ENCODE peak calls at places on chromosomes 16 and 17, in five cellular contexts. M is dermis blood vessel endothelial cell; B is GM12865; X is activated CD4-positive, alpha-beta memory T cell treated with anti-CD3 and anti-CD28 coated beads for 36 hours; K is AG08395. R is an unnamed sample.

GRCh38 chr16:22926105-22926751 is 112.3 kb downstream of the HS3ST2 start:
- DNase-seq in M (no peak), K (no peak), B (no peak), X (no peak), R (no peak)

GRCh38 chr17:53628011-53628410 is 194.7 kb upstream of the KIF2B start:
- DNase-seq in K (no peak), X (no peak), B (no peak), M (peak), R (no peak)

GRCh38 chr17:13728751-13729150 is 127.0 kb upstream of the HS3ST3A1 start:
- DNase-seq in B (no peak), X (no peak), M (no peak), K (peak), R (no peak)

GRCh38 chr17:77288115-77288619 is 147.4 kb downstream of the SEC14L1 start:
- DNase-seq in M (no peak), X (no peak), B (no peak), K (no peak), R (no peak)

GRCh38 chr16:68287276-68288251 is 23.2 kb downstream of the SLC7A6OS start:
- DNase-seq in X (peak), B (no peak), K (peak), M (peak), R (peak)

GRCh38 chr17:62572488-62573469 is 54.7 kb upstream of the MRC2 start:
- DNase-seq in B (no peak), K (no peak), M (peak), X (no peak), R (no peak)

GRCh38 chr17:68600123-68600880 is 865 bp downstream of the FAM20A start:
- DNase-seq in B (peak), K (no peak), X (no peak), M (peak), R (peak)

GRCh38 chr16:4301968-4302367 is 13.9 kb upstream of the GLIS2 start:
- DNase-seq in K (no peak), X (no peak), B (no peak), M (no peak), R (no peak)

GRCh38 chr16:4679854-4680636 is 13.3 kb upstream of the NUDT16L1 start:
- DNase-seq in K (no peak), B (no peak), X (peak), M (peak), R (no peak)

GRCh38 chr17:61469474-61469873 is 17.3 kb downstream of the TBX4 start:
- DNase-seq in K (no peak), B (no peak), M (no peak), X (no peak), R (no peak)

GRCh38 chr17:17516941-17517720 is 20.9 kb upstream of the RASD1 start:
- DNase-seq in X (no peak), K (no peak), M (no peak), B (no peak), R (no peak)

GRCh38 chr16:80992676-80993292 is 13.9 kb downstream of the CMC2 start:
- DNase-seq in M (no peak), K (no peak), B (no peak), X (no peak), R (no peak)

GRCh38 chr17:81912441-81913309 is 1.5 kb upstream of the PCYT2 start:
- DNase-seq in M (no peak), K (no peak), X (no peak), B (no peak), R (no peak)

GRCh38 chr17:7632492-7632894 is 2.6 kb downstream of the SHBG start:
- DNase-seq in B (peak), M (peak), X (peak), K (peak), R (peak)

GRCh38 chr17:42906772-42907171 is 6.2 kb downstream of the G6PC1 start:
- DNase-seq in M (no peak), B (peak), X (no peak), K (no peak), R (no peak)

GRCh38 chr16:73232555-73233422 is 184.9 kb upstream of the ZFHX3 start:
- DNase-seq in K (peak), M (peak), B (no peak), X (no peak), R (no peak)

GRCh38 chr17:65856865-65857264 is 295.4 kb upstream of the AXIN2 start:
- DNase-seq in B (no peak), X (no peak), M (no peak), K (no peak), R (no peak)

GRCh38 chr17:1793447-1793806 is 31.6 kb downstream of the SERPINF1 start:
- DNase-seq in X (no peak), B (no peak), K (no peak), M (peak), R (no peak)

GRCh38 chr17:2108170-2108569 is 53.3 kb downstream of the HIC1 start:
- DNase-seq in X (no peak), M (no peak), K (no peak), B (peak), R (no peak)

GRCh38 chr16:28324235-28324886 is 32.0 kb downstream of the SBK1 start:
- DNase-seq in X (no peak), M (no peak), K (no peak), B (no peak), R (no peak)

GRCh38 chr17:6853764-6854442 is 22.4 kb upstream of the TEKT1 start:
- DNase-seq in B (no peak), K (no peak), X (no peak), M (no peak), R (peak)

GRCh38 chr17:1162116-1162855 is 17.5 kb downstream of the ABR start:
- DNase-seq in M (no peak), K (no peak), X (no peak), B (no peak), R (no peak)

GRCh38 chr17:75899353-75899752 is 2.6 kb upstream of the TRIM65 start:
- DNase-seq in K (no peak), M (no peak), X (no peak), B (no peak), R (no peak)

GRCh38 chr17:2783310-2784030 is 12.8 kb upstream of the RAP1GAP2 start:
- DNase-seq in X (no peak), B (no peak), M (no peak), K (no peak), R (no peak)

GRCh38 chr17:32445075-32445427 is 741 bp downstream of the PSMD11 start:
- DNase-seq in K (peak), M (peak), X (peak), B (peak), R (peak)

GRCh38 chr17:64418506-64419339 is 28.1 kb upstream of the PECAM1 start:
- DNase-seq in X (no peak), M (peak), K (peak), B (peak), R (no peak)

GRCh38 chr17:74045608-74046007 is 157.9 kb upstream of the RPL38 start:
- DNase-seq in K (no peak), X (no peak), B (no peak), M (no peak), R (no peak)

GRCh38 chr17:58232707-58233156 is 5.7 kb upstream of the LPO start:
- DNase-seq in X (peak), K (peak), M (peak), B (peak), R (peak)

GRCh38 chr16:28090646-28091377 is 27.3 kb upstream of the GSG1L start:
- DNase-seq in M (peak), X (no peak), B (no peak), K (peak), R (peak)

GRCh38 chr16:50635505-50636392 is 45.4 kb downstream of the SNX20 start:
- DNase-seq in M (no peak), B (peak), X (peak), K (no peak), R (peak)

GRCh38 chr17:76631821-76632565 is 11.6 kb downstream of the ST6GALNAC1 start:
- DNase-seq in X (no peak), B (no peak), K (no peak), M (no peak), R (no peak)

GRCh38 chr17:50328926-50329325 is 17.0 kb upstream of the XYLT2 start:
- DNase-seq in K (no peak), M (no peak), X (no peak), B (no peak), R (no peak)

GRCh38 chr17:5618511-5618910 is 34.2 kb upstream of the NLRP1 start:
- DNase-seq in B (no peak), K (no peak), X (no peak), M (no peak), R (no peak)

GRCh38 chr17:72465191-72466024 is 344.6 kb downstream of the SOX9 start:
- DNase-seq in K (peak), B (peak), X (no peak), M (no peak), R (no peak)

GRCh38 chr17:60300011-60300410 is 91.9 kb downstream of the USP32 start:
- DNase-seq in B (no peak), K (no peak), X (no peak), M (no peak), R (no peak)

GRCh38 chr16:83992624-83993023 is 24.6 kb downstream of the NECAB2 start:
- DNase-seq in B (no peak), X (no peak), K (peak), M (no peak), R (no peak)

GRCh38 chr17:44878627-44879221 is 20.5 kb downstream of the EFTUD2 start:
- DNase-seq in B (peak), K (peak), M (peak), X (peak), R (peak)

GRCh38 chr16:72895951-72896350 is 152.0 kb downstream of the ZFHX3 start:
- DNase-seq in M (peak), B (no peak), K (no peak), X (no peak), R (no peak)

GRCh38 chr16:52463904-52464303 is 83.0 kb downstream of the TOX3 start:
- DNase-seq in M (no peak), B (no peak), K (no peak), X (no peak), R (no peak)